ENCODE peak calls at places on chromosomes 13 and 19, in five cellular contexts. A is effector memory CD4-positive, alpha-beta T cell; V is Caco-2; K is mammary epithelial cell; U is tibial nerve. T is an unnamed sample.

GRCh38 chr13:80463673-80464352 is 122.9 kb upstream of the SPRY2 start:
- DNase-seq in A (no peak), V (no peak), K (peak; percentile 14), U (no peak), T (no peak)

GRCh38 chr19:41990028-41990427 is 4.0 kb downstream of the ATP1A3 start:
- DNase-seq in A (no peak), V (no peak), K (no peak), U (no peak), T (no peak)

GRCh38 chr13:57918913-57919312 is 287.4 kb downstream of the PCDH17 start:
- DNase-seq in A (no peak), V (no peak), K (no peak), U (no peak), T (no peak)

GRCh38 chr13:43107780-43108179 is 84.4 kb downstream of the DNAJC15 start:
- DNase-seq in A (no peak), V (no peak), K (no peak), U (no peak), T (no peak)

GRCh38 chr19:38618590-38619360 is at the start of gene EIF3K:
- DNase-seq in A (peak; percentile 95), V (peak; percentile 100), K (peak; percentile 98), U (peak; percentile 98), T (peak; percentile 92)

GRCh38 chr19:41906916-41907680 is 21.2 kb downstream of the ERFL start:
- DNase-seq in A (no peak), V (no peak), K (no peak), U (no peak), T (no peak)

GRCh38 chr19:45824041-45824471 is 8.9 kb upstream of the RSPH6A start:
- DNase-seq in A (no peak), V (no peak), K (peak; percentile 63), U (no peak), T (no peak)

GRCh38 chr19:41821003-41821735 is 23.3 kb downstream of the LYPD4 start:
- DNase-seq in A (no peak), V (peak; percentile 75), K (peak; percentile 19), U (no peak), T (peak; percentile 15)

GRCh38 chr13:26558912-26559485 is 1.5 kb downstream of the WASF3 start:
- DNase-seq in A (no peak), V (peak; percentile 25), K (no peak), U (no peak), T (no peak)

GRCh38 chr19:38266981-38267597 is 2.7 kb downstream of the SPINT2 start:
- DNase-seq in A (no peak), V (peak; percentile 42), K (peak; percentile 86), U (no peak), T (peak; percentile 75)

GRCh38 chr13:36163809-36164308 is 32.7 kb upstream of the DCLK1 start:
- DNase-seq in A (no peak), V (no peak), K (peak; percentile 84), U (peak; percentile 88), T (peak; percentile 83)

GRCh38 chr19:51458051-51458645 is at the start of gene SIGLEC8:
- DNase-seq in A (no peak), V (no peak), K (no peak), U (no peak), T (no peak)

GRCh38 chr19:1234670-1235380 is 3.0 kb downstream of the CBARP start:
- DNase-seq in A (no peak), V (no peak), K (no peak), U (no peak), T (no peak)

GRCh38 chr19:22519152-22519551 is 97.0 kb upstream of the ZNF98 start:
- DNase-seq in A (no peak), V (no peak), K (no peak), U (no peak), T (no peak)

GRCh38 chr13:51772781-51773180 is 31.2 kb downstream of the DHRS12 start:
- DNase-seq in A (no peak), V (no peak), K (no peak), U (no peak), T (no peak)

GRCh38 chr19:54684537-54684936 is 21.8 kb downstream of the LILRB4 start:
- DNase-seq in A (no peak), V (peak; percentile 65), K (peak; percentile 11), U (no peak), T (no peak)

GRCh38 chr13:24274452-24274971 is 34.9 kb upstream of the C1QTNF9 start:
- DNase-seq in A (peak; percentile 66), V (no peak), K (peak; percentile 6), U (no peak), T (peak; percentile 22)

GRCh38 chr13:24273926-24274325 is 35.5 kb upstream of the C1QTNF9 start:
- DNase-seq in A (no peak), V (no peak), K (no peak), U (no peak), T (no peak)

GRCh38 chr13:24277721-24278120 is 31.7 kb upstream of the C1QTNF9 start:
- DNase-seq in A (no peak), V (no peak), K (no peak), U (no peak), T (no peak)

GRCh38 chr13:24275041-24275440 is 34.3 kb upstream of the C1QTNF9 start:
- DNase-seq in A (no peak), V (no peak), K (no peak), U (no peak), T (no peak)

DNA sequence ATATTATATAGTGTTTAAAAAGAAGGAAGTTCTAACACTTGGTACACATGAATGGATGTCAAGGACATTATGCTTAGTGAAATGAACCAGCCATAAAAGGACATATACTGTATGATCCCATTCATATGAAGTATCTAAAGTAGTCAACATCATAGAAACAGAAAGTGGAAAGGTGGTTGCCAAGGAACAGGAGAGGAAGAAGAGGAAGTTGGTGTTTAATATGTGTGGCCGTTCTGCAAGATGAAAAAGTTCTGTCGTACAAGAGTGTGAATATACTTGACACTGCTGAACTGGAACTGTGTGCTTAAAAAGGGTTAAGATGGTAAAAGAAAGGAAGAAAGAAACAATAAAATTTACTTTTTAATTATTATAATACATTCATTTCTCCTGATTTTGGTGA is 33.1 kb upstream of the C1QTNF9 start:
- DNase-seq in A (no peak), V (no peak), K (no peak), U (no peak), T (no peak)
- H3K4me1 ChIP-seq in A (peaks cover 77% of the 10 kb centered on the region), V (peaks cover 9% of the 10 kb centered on the region), K (no peaks in the 10 kb centered on the region), U (peaks cover 35% of the 10 kb centered on the region), T (no peaks in the 10 kb centered on the region)

GRCh38 chr19:3547767-3548282 is 8.9 kb downstream of the TEKTIP1 start:
- DNase-seq in A (no peak), V (no peak), K (no peak), U (no peak), T (no peak)
- H3K4me1 ChIP-seq in A (no peaks in the 10 kb centered on the region), V (no peaks in the 10 kb centered on the region), K (peaks cover 18% of the 10 kb centered on the region), U (peaks cover 3% of the 10 kb centered on the region), T (no peaks in the 10 kb centered on the region)

GRCh38 chr13:21010621-21011020 is 50.8 kb downstream of the LATS2 start:
- DNase-seq in A (no peak), V (peak; percentile 44), K (no peak), U (no peak), T (no peak)

GRCh38 chr13:21013682-21014038 is 47.7 kb downstream of the LATS2 start:
- DNase-seq in A (no peak), V (no peak), K (no peak), U (no peak), T (no peak)

GRCh38 chr13:21011378-21011777 is 50.0 kb downstream of the LATS2 start:
- DNase-seq in A (no peak), V (no peak), K (no peak), U (no peak), T (no peak)

GRCh38 chr13:21012841-21013681 is 48.3 kb downstream of the LATS2 start:
- DNase-seq in A (no peak), V (no peak), K (no peak), U (no peak), T (no peak)

GRCh38 chr13:21012211-21012610 is 49.2 kb downstream of the LATS2 start:
- DNase-seq in A (no peak), V (no peak), K (no peak), U (no peak), T (no peak)
- H3K4me1 ChIP-seq in A (no peaks in the 10 kb centered on the region), V (peaks cover 36% of the 10 kb centered on the region), K (peaks cover 19% of the 10 kb centered on the region), U (peaks cover 12% of the 10 kb centered on the region), T (peaks cover 9% of the 10 kb centered on the region)

GRCh38 chr13:24225930-24226329 is 65.4 kb downstream of the SPATA13 start:
- DNase-seq in A (no peak), V (no peak), K (no peak), U (no peak), T (no peak)

GRCh38 chr13:24225062-24225461 is 64.5 kb downstream of the SPATA13 start:
- DNase-seq in A (no peak), V (no peak), K (no peak), U (no peak), T (no peak)

GRCh38 chr13:24222756-24223155 is 62.2 kb downstream of the SPATA13 start:
- DNase-seq in A (no peak), V (no peak), K (no peak), U (no peak), T (no peak)

GRCh38 chr13:24224232-24224680 is 63.7 kb downstream of the SPATA13 start:
- DNase-seq in A (no peak), V (no peak), K (no peak), U (no peak), T (no peak)

DNA sequence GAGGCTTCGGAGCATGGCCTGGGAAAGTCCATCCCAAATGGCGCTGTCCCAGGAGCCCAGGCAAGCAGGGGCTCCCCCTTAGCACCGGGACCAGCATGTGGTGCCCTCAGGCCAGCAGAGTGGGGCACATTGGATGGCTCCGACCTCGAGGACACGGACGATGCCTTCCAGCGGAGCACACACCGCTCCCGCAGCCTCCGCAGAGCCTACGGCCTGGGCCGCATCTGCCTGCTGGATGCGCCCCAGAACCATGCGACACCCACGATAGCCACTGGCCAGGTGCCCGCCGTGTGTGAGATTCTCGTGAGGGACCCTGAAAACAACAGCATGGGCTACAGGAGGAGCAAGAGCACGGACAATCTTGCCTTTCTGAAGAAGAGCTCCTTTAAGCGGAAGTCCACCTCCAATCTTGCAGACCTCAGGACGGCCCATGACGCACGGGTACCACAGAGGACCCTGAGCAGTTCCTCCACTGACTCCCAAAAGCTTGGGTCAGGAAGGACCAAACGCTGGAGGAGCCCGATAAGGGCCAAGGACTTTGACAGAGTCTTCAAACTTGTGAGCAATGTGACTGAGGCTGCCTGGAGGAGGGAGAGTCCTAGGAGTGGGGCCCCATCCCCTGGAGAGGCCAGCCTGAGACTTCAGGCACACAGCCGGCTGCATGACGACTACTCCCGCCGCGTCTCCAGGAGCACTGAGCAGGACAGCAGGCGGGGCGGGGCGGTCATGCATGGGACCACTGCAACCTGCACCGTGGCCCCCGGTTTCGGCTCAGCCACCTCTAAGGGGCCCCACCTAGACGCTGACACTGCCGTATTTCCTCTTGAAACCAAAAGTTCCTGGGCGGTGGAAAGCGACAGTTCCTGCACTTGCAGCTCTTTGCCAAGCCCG is 63.1 kb downstream of the SPATA13 start:
- DNase-seq in A (no peak), V (no peak), K (no peak), U (no peak), T (no peak)
- H3K4me1 ChIP-seq in A (no peaks in the 10 kb centered on the region), V (peaks cover 17% of the 10 kb centered on the region), K (no peaks in the 10 kb centered on the region), U (peaks cover 5% of the 10 kb centered on the region), T (no peaks in the 10 kb centered on the region)

GRCh38 chr19:16370671-16371391 is 46.2 kb downstream of the KLF2 start:
- DNase-seq in A (no peak), V (no peak), K (no peak), U (no peak), T (no peak)
- H3K4me1 ChIP-seq in A (peaks cover 89% of the 10 kb centered on the region), V (no peaks in the 10 kb centered on the region), K (no peaks in the 10 kb centered on the region), U (peaks cover 62% of the 10 kb centered on the region), T (no peaks in the 10 kb centered on the region)

DNA sequence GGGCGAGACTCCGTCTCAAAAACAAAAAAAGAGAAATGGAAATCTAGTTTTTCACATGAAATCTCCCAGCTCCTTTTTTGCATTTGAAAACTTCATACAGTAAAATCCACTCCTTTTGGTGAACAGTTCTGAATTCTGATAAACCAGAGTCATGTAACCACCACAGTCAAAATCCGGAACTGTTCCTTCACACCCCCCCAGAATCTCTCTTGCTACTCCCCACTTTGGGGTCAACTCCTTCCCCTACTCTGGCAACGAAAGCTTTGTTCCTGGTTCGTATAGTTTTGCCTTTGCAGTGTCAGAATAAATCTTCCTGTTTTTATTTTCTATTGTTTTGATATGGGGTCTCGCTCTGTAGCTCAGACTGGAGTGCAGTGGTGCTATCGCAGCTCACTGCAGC is 23.7 kb downstream of the RCN3 start:
- DNase-seq in A (no peak), V (no peak), K (no peak), U (no peak), T (no peak)
- H3K4me1 ChIP-seq in A (peaks cover 59% of the 10 kb centered on the region), V (peaks cover 30% of the 10 kb centered on the region), K (peaks cover 11% of the 10 kb centered on the region), U (peaks cover 17% of the 10 kb centered on the region), T (peaks cover 14% of the 10 kb centered on the region)